ENCODE peak calls at places on chromosomes 4 and X, in four cellular contexts. N is NB4, Z is HFF-Myc, U is neural crest cell. A is an unnamed sample.

GRCh38 chrX:71095555-71095970 is at the start of gene FOXO4:
- DNase-seq in N (peak; percentile 91), U (peak; percentile 69), Z (peak; percentile 32), A (peak; percentile 89)

GRCh38 chr4:111492501-111492900 is 652.8 kb upstream of the FAM241A start:
- DNase-seq in N (no peak), U (no peak), Z (no peak), A (no peak)

GRCh38 chrX:9785944-9786741 is at the start of gene SHROOM2:
- DNase-seq in N (no peak), Z (no peak), U (peak; percentile 29), A (peak; percentile 66)

GRCh38 chrX:92351531-92351930 is 572.4 kb downstream of the PCDH11X start:
- DNase-seq in Z (no peak), N (no peak), U (no peak), A (no peak)

GRCh38 chr4:40536032-40536431 is 93.6 kb downstream of the RBM47 start:
- DNase-seq in U (no peak), Z (no peak), N (no peak), A (no peak)

GRCh38 chr4:7139167-7139979 is 53.0 kb upstream of the SORCS2 start:
- DNase-seq in N (no peak), U (no peak), Z (no peak), A (no peak)

GRCh38 chr4:75916091-75916661 is 13.9 kb upstream of the PPEF2 start:
- DNase-seq in N (peak; percentile 55), U (peak; percentile 40), Z (peak; percentile 33), A (peak; percentile 40)

GRCh38 chr4:26302390-26302897 is 18.4 kb upstream of the RBPJ start:
- DNase-seq in N (peak; percentile 89), Z (no peak), U (no peak), A (no peak)

GRCh38 chrX:50638123-50638522 is 167.5 kb upstream of the DGKK start:
- DNase-seq in U (no peak), N (no peak), Z (no peak), A (no peak)

GRCh38 chr4:102754044-102754443 is 6.7 kb downstream of the MANBA start:
- DNase-seq in N (no peak), Z (no peak), U (no peak), A (no peak)

GRCh38 chr4:86895692-86896488 is 3.7 kb upstream of the C4orf36 start:
- DNase-seq in U (peak; percentile 18), Z (no peak), N (peak; percentile 75), A (no peak)

GRCh38 chrX:140710710-140711109 is 1.2 kb downstream of the LINC00632 start:
- DNase-seq in N (no peak), Z (no peak), U (peak; percentile 10), A (no peak)

GRCh38 chr4:22488136-22488535 is 27.7 kb downstream of the ADGRA3 start:
- DNase-seq in Z (no peak), U (no peak), N (no peak), A (no peak)

GRCh38 chr4:19298998-19299397 is 952.7 kb upstream of the SLIT2 start:
- DNase-seq in U (no peak), Z (peak; percentile 45), N (no peak), A (no peak)

GRCh38 chr4:156560701-156561100 is 410.9 kb downstream of the PDGFC start:
- DNase-seq in Z (no peak), U (no peak), N (peak; percentile 40), A (no peak)

GRCh38 chr4:2933566-2934076 is 29.6 kb downstream of the NOP14 start:
- DNase-seq in U (no peak), Z (no peak), N (no peak), A (peak; percentile 59)

GRCh38 chr4:53541577-53542206 is 49.6 kb downstream of the LNX1 start:
- DNase-seq in Z (peak; percentile 65), U (no peak), N (no peak), A (no peak)

A was measured in ecto neural progenitor cell.